ENCODE peak calls at places on chromosomes 6 and 20, in six cellular contexts. B is H9, L is neuronal stem cell, K is IMR-90, X is mesendoderm, I is H1. Q is an unnamed sample.

GRCh38 chr6:157809613-157810012 is 13.4 kb upstream of the SNX9 start:
- DNase-seq in B (no peak), L (no peak), K (no peak), X (no peak), I (no peak), Q (no peak)

GRCh38 chr6:10000461-10000992 is 414.3 kb downstream of the TFAP2A start:
- DNase-seq in B (no peak), L (no peak), K (peak), X (no peak), I (no peak), Q (no peak)

GRCh38 chr20:57393321-57394086 is 2.3 kb downstream of the RBM38 start:
- DNase-seq in B (no peak), L (no peak), K (no peak), X (peak), I (no peak), Q (no peak)

GRCh38 chr20:62875419-62876355 is 14.1 kb upstream of the TCFL5 start:
- DNase-seq in B (peak), L (peak), K (peak), X (peak), I (no peak), Q (peak)

GRCh38 chr6:7151381-7151780 is 43.6 kb downstream of the RREB1 start:
- DNase-seq in B (no peak), L (no peak), K (no peak), X (no peak), I (no peak), Q (no peak)

GRCh38 chr20:49729780-49730179 is 16.1 kb upstream of the B4GALT5 start:
- DNase-seq in B (no peak), L (no peak), K (peak), X (no peak), I (no peak), Q (no peak)

GRCh38 chr20:52972190-52972937 is at the start of gene TSHZ2:
- DNase-seq in B (peak), L (no peak), K (peak), X (peak), I (peak), Q (peak)

GRCh38 chr20:37295001-37295400 is 5.5 kb downstream of the MANBAL start:
- DNase-seq in B (no peak), L (no peak), K (peak), X (peak), I (no peak), Q (peak)

GRCh38 chr6:163259689-163260088 is 154.8 kb upstream of the QKI start:
- DNase-seq in B (no peak), L (no peak), K (no peak), X (no peak), I (no peak), Q (no peak)

GRCh38 chr6:26032387-26033131 is 54.7 kb upstream of the HFE start:
- DNase-seq in B (peak), L (peak), K (peak), X (peak), I (no peak), Q (peak)

GRCh38 chr6:160258346-160259142 is at the start of gene SLC22A2:
- DNase-seq in B (no peak), L (no peak), K (no peak), X (no peak), I (no peak), Q (no peak)

GRCh38 chr6:89734526-89734925 is 85.1 kb downstream of the MDN1 start:
- DNase-seq in B (no peak), L (no peak), K (peak), X (peak), I (no peak), Q (no peak)

GRCh38 chr20:43537921-43538854 is 20.6 kb upstream of the SGK2 start:
- DNase-seq in B (peak), L (peak), K (peak), X (peak), I (peak), Q (peak)

GRCh38 chr6:2952557-2953095 is 18.7 kb downstream of the SERPINB6 start:
- DNase-seq in B (peak), L (peak), K (peak), X (peak), I (peak), Q (peak)

GRCh38 chr6:156589281-156589680 is 187.9 kb upstream of the ARID1B start:
- DNase-seq in B (no peak), L (no peak), K (peak), X (no peak), I (no peak), Q (peak)

GRCh38 chr6:81861281-81861680 is 108.8 kb upstream of the TENT5A start:
- DNase-seq in B (no peak), L (no peak), K (no peak), X (no peak), I (no peak), Q (no peak)

GRCh38 chr6:69796081-69796626 is 656 bp downstream of the LMBRD1 start:
- DNase-seq in B (peak), L (no peak), K (peak), X (peak), I (no peak), Q (peak)

GRCh38 chr6:17870302-17871168 is 116.9 kb downstream of the KIF13A start:
- DNase-seq in B (no peak), L (no peak), K (no peak), X (no peak), I (no peak), Q (no peak)

GRCh38 chr6:143621876-143622605 is 55.7 kb upstream of the PHACTR2 start:
- DNase-seq in B (no peak), L (no peak), K (peak), X (no peak), I (no peak), Q (no peak)

GRCh38 chr6:131765081-131765852 is 42.6 kb upstream of the ENPP1 start:
- DNase-seq in B (no peak), L (no peak), K (peak), X (peak), I (no peak), Q (peak)

GRCh38 chr20:63979549-63980316 is at the start of gene SAMD10:
- DNase-seq in B (peak), L (no peak), K (peak), X (peak), I (peak), Q (peak)

GRCh38 chr6:123529058-123529457 is 107.7 kb downstream of the TRDN start:
- DNase-seq in B (no peak), L (no peak), K (no peak), X (no peak), I (no peak), Q (no peak)

GRCh38 chr6:136728976-136729515 is 63.2 kb downstream of the MAP3K5 start:
- DNase-seq in B (no peak), L (no peak), K (no peak), X (no peak), I (no peak), Q (peak)

DNA sequence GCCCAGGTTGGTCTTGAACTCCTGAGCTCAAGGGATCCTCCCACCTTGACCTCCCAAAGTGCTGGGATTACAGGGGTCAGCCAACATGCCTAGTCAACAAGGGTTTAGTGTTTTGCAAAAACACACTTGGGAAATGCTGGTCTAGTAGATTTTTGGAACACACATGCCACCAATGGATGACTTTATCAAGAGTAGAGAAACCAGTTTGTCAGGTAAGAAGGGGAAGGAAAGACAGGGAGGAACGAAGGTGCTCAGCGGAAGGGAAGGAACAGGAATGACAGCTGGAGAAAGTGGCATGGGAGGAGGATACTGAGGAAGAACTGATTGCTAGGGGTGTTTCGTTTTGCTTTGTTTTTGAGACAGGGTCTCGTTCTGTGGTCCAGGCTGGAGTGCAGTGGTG is 15.6 kb upstream of the SEC63 start:
- DNase-seq in B (no peak), L (no peak), K (no peak), X (no peak), I (no peak), Q (no peak)
- H2BK5ac ChIP-seq in B (no peak), L (no peak), K (no peak), X (no peak), I (no peak), Q (no peak)

DNA sequence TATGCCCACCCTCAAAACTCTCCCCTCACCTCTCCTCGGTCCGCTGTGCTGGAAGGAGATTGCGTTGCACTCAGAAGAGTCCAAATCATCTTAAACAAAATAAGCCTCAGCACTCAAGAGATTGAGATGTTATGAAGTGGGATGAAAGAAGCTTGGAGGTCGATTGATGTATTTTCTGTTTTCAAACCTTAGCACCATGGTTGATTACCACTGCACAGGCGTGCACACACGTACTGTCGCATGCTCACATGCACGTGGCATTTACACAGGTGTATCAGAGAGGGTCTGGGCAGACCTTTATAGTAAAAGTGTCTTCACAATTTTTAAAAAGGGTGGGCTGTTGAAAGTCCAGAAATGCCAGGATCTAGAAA is 612 bp upstream of the AGPAT4 start:
- DNase-seq in B (no peak), L (no peak), K (no peak), X (no peak), I (no peak), Q (no peak)
- H2BK5ac ChIP-seq in B (peak), L (no peak), K (peak), X (peak), I (peak), Q (no peak)

GRCh38 chr6:44234101-44235090 is 11.0 kb downstream of the SLC29A1 start:
- DNase-seq in B (peak), L (no peak), K (peak), X (peak), I (peak), Q (peak)
- H2BK5ac ChIP-seq in B (no peak), L (no peak), K (peak), X (peak), I (peak), Q (peak)

GRCh38 chr20:10511507-10512231 is 76.6 kb downstream of the SLX4IP start:
- DNase-seq in B (peak), L (no peak), K (peak), X (peak), I (no peak), Q (peak)
- H2BK5ac ChIP-seq in B (no peak), L (no peak), K (peak), X (peak), I (peak), Q (peak)

DNA sequence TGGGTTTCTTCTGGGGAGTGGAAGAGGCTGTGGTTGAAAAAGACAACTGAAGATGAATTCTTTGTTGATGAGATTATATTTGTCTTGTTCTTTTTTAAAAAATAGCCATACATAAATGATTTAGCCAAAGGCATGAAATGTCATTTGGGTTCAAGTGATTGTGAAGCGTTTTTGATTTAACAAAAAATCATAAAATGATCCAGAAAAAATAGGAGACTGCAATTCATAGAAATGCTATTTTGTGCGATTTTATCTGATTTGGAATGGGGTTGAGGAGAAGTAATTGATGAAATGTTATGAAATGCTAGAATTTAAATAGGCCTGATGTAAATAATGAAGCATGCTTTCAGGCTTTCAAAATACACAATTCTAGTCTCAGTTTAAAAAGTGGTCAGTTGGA is 21.7 kb downstream of the PFDN4 start:
- DNase-seq in B (no peak), L (no peak), K (no peak), X (no peak), I (no peak), Q (no peak)
- H2BK5ac ChIP-seq in B (no peak), L (no peak), K (no peak), X (no peak), I (no peak), Q (no peak)

GRCh38 chr20:47030271-47030810 is 135.7 kb downstream of the EYA2 start:
- DNase-seq in B (no peak), L (no peak), K (no peak), X (no peak), I (no peak), Q (no peak)
- H2BK5ac ChIP-seq in B (no peak), L (no peak), K (no peak), X (no peak), I (no peak), Q (no peak)